ENCODE peak calls at places on chromosomes 5 and 9, in nine cellular contexts. One of them, this sample, is unnamed.

GRCh38 chr9:33450747-33451146 is 3.4 kb upstream of the AQP3 start:
- DNase-seq in stimulated activated CD4-positive, alpha-beta T cell treated with anti-CD3 and anti-CD28 coated beads, Interleukin-1b, Interleukin-23, amount 100 ng/mL, for 4 hours: no peak
- DNase-seq in T-helper 22 cell: no peak
- DNase-seq in HT1080: no peak
- DNase-seq in WTC11: no peak
- DNase-seq in RWPE2: no peak
- DNase-seq in hepatic stellate cell: no peak
- DNase-seq in NCI-H82: no peak
- DNase-seq in C1 segment of cervical spinal cord: no peak
- DNase-seq in this sample: no peak

GRCh38 chr9:98410185-98410697 is 154.8 kb upstream of the TBC1D2 start:
- DNase-seq in stimulated activated CD4-positive, alpha-beta T cell treated with anti-CD3 and anti-CD28 coated beads, Interleukin-1b, Interleukin-23, amount 100 ng/mL, for 4 hours: no peak
- DNase-seq in T-helper 22 cell: no peak
- DNase-seq in HT1080: peak; percentile 66
- DNase-seq in WTC11: peak; percentile 53
- DNase-seq in RWPE2: no peak
- DNase-seq in hepatic stellate cell: peak; percentile 71
- DNase-seq in NCI-H82: peak; percentile 78
- DNase-seq in C1 segment of cervical spinal cord: no peak
- DNase-seq in this sample: no peak

GRCh38 chr9:99138424-99139284 is 33.7 kb downstream of the TGFBR1 start:
- DNase-seq in stimulated activated CD4-positive, alpha-beta T cell treated with anti-CD3 and anti-CD28 coated beads, Interleukin-1b, Interleukin-23, amount 100 ng/mL, for 4 hours: no peak
- DNase-seq in T-helper 22 cell: no peak
- DNase-seq in HT1080: no peak
- DNase-seq in WTC11: no peak
- DNase-seq in RWPE2: no peak
- DNase-seq in hepatic stellate cell: no peak
- DNase-seq in NCI-H82: no peak
- DNase-seq in C1 segment of cervical spinal cord: no peak
- DNase-seq in this sample: no peak

GRCh38 chr9:98614941-98615340 is 93.8 kb downstream of the GABBR2 start:
- DNase-seq in stimulated activated CD4-positive, alpha-beta T cell treated with anti-CD3 and anti-CD28 coated beads, Interleukin-1b, Interleukin-23, amount 100 ng/mL, for 4 hours: no peak
- DNase-seq in T-helper 22 cell: no peak
- DNase-seq in HT1080: no peak
- DNase-seq in WTC11: no peak
- DNase-seq in RWPE2: peak; percentile 11
- DNase-seq in hepatic stellate cell: no peak
- DNase-seq in NCI-H82: no peak
- DNase-seq in C1 segment of cervical spinal cord: no peak
- DNase-seq in this sample: no peak

GRCh38 chr9:68548241-68548640 is 7.6 kb upstream of the TMEM252 start:
- DNase-seq in stimulated activated CD4-positive, alpha-beta T cell treated with anti-CD3 and anti-CD28 coated beads, Interleukin-1b, Interleukin-23, amount 100 ng/mL, for 4 hours: no peak
- DNase-seq in T-helper 22 cell: no peak
- DNase-seq in HT1080: no peak
- DNase-seq in WTC11: no peak
- DNase-seq in RWPE2: no peak
- DNase-seq in hepatic stellate cell: no peak
- DNase-seq in NCI-H82: no peak
- DNase-seq in C1 segment of cervical spinal cord: no peak
- DNase-seq in this sample: no peak

GRCh38 chr5:141349917-141350619 is at the start of gene PCDHGB1:
- DNase-seq in stimulated activated CD4-positive, alpha-beta T cell treated with anti-CD3 and anti-CD28 coated beads, Interleukin-1b, Interleukin-23, amount 100 ng/mL, for 4 hours: no peak
- DNase-seq in T-helper 22 cell: no peak
- DNase-seq in HT1080: peak; percentile 32
- DNase-seq in WTC11: peak; percentile 86
- DNase-seq in RWPE2: no peak
- DNase-seq in hepatic stellate cell: peak; percentile 46
- DNase-seq in NCI-H82: peak; percentile 78
- DNase-seq in C1 segment of cervical spinal cord: no peak
- DNase-seq in this sample: peak; percentile 50

GRCh38 chr9:16461231-16461840 is 409.1 kb downstream of the BNC2 start:
- DNase-seq in stimulated activated CD4-positive, alpha-beta T cell treated with anti-CD3 and anti-CD28 coated beads, Interleukin-1b, Interleukin-23, amount 100 ng/mL, for 4 hours: no peak
- DNase-seq in T-helper 22 cell: no peak
- DNase-seq in HT1080: no peak
- DNase-seq in WTC11: peak; percentile 60
- DNase-seq in RWPE2: no peak
- DNase-seq in hepatic stellate cell: no peak
- DNase-seq in NCI-H82: no peak
- DNase-seq in C1 segment of cervical spinal cord: no peak
- DNase-seq in this sample: no peak

GRCh38 chr5:54159153-54159836 is 151.1 kb downstream of the ARL15 start:
- DNase-seq in stimulated activated CD4-positive, alpha-beta T cell treated with anti-CD3 and anti-CD28 coated beads, Interleukin-1b, Interleukin-23, amount 100 ng/mL, for 4 hours: no peak
- DNase-seq in T-helper 22 cell: no peak
- DNase-seq in HT1080: peak; percentile 40
- DNase-seq in WTC11: no peak
- DNase-seq in RWPE2: no peak
- DNase-seq in hepatic stellate cell: peak; percentile 14
- DNase-seq in NCI-H82: peak; percentile 12
- DNase-seq in C1 segment of cervical spinal cord: no peak
- DNase-seq in this sample: no peak

GRCh38 chr5:61306531-61307195 is 25.4 kb upstream of the ZSWIM6 start:
- DNase-seq in stimulated activated CD4-positive, alpha-beta T cell treated with anti-CD3 and anti-CD28 coated beads, Interleukin-1b, Interleukin-23, amount 100 ng/mL, for 4 hours: no peak
- DNase-seq in T-helper 22 cell: no peak
- DNase-seq in HT1080: peak; percentile 88
- DNase-seq in WTC11: no peak
- DNase-seq in RWPE2: no peak
- DNase-seq in hepatic stellate cell: peak; percentile 48
- DNase-seq in NCI-H82: no peak
- DNase-seq in C1 segment of cervical spinal cord: no peak
- DNase-seq in this sample: no peak

GRCh38 chr9:129146441-129146933 is 31.6 kb downstream of the IER5L start:
- DNase-seq in stimulated activated CD4-positive, alpha-beta T cell treated with anti-CD3 and anti-CD28 coated beads, Interleukin-1b, Interleukin-23, amount 100 ng/mL, for 4 hours: no peak
- DNase-seq in T-helper 22 cell: no peak
- DNase-seq in HT1080: no peak
- DNase-seq in WTC11: no peak
- DNase-seq in RWPE2: no peak
- DNase-seq in hepatic stellate cell: no peak
- DNase-seq in NCI-H82: no peak
- DNase-seq in C1 segment of cervical spinal cord: peak; percentile 35
- DNase-seq in this sample: no peak

GRCh38 chr5:175573493-175574269 is 84.2 kb upstream of the HRH2 start:
- DNase-seq in stimulated activated CD4-positive, alpha-beta T cell treated with anti-CD3 and anti-CD28 coated beads, Interleukin-1b, Interleukin-23, amount 100 ng/mL, for 4 hours: no peak
- DNase-seq in T-helper 22 cell: no peak
- DNase-seq in HT1080: no peak
- DNase-seq in WTC11: peak; percentile 61
- DNase-seq in RWPE2: no peak
- DNase-seq in hepatic stellate cell: no peak
- DNase-seq in NCI-H82: no peak
- DNase-seq in C1 segment of cervical spinal cord: no peak
- DNase-seq in this sample: no peak

GRCh38 chr9:132699926-132700325 is 29.7 kb downstream of the GTF3C4 start:
- DNase-seq in stimulated activated CD4-positive, alpha-beta T cell treated with anti-CD3 and anti-CD28 coated beads, Interleukin-1b, Interleukin-23, amount 100 ng/mL, for 4 hours: no peak
- DNase-seq in T-helper 22 cell: no peak
- DNase-seq in HT1080: no peak
- DNase-seq in WTC11: no peak
- DNase-seq in RWPE2: no peak
- DNase-seq in hepatic stellate cell: no peak
- DNase-seq in NCI-H82: no peak
- DNase-seq in C1 segment of cervical spinal cord: no peak
- DNase-seq in this sample: no peak

GRCh38 chr9:137972988-137973470 is 95.4 kb downstream of the CACNA1B start:
- DNase-seq in stimulated activated CD4-positive, alpha-beta T cell treated with anti-CD3 and anti-CD28 coated beads, Interleukin-1b, Interleukin-23, amount 100 ng/mL, for 4 hours: no peak
- DNase-seq in T-helper 22 cell: no peak
- DNase-seq in HT1080: no peak
- DNase-seq in WTC11: no peak
- DNase-seq in RWPE2: no peak
- DNase-seq in hepatic stellate cell: no peak
- DNase-seq in NCI-H82: no peak
- DNase-seq in C1 segment of cervical spinal cord: no peak
- DNase-seq in this sample: no peak

GRCh38 chr5:64632251-64632650 is 58.1 kb upstream of the SHISAL2B start:
- DNase-seq in stimulated activated CD4-positive, alpha-beta T cell treated with anti-CD3 and anti-CD28 coated beads, Interleukin-1b, Interleukin-23, amount 100 ng/mL, for 4 hours: no peak
- DNase-seq in T-helper 22 cell: no peak
- DNase-seq in HT1080: no peak
- DNase-seq in WTC11: no peak
- DNase-seq in RWPE2: no peak
- DNase-seq in hepatic stellate cell: no peak
- DNase-seq in NCI-H82: no peak
- DNase-seq in C1 segment of cervical spinal cord: no peak
- DNase-seq in this sample: no peak

GRCh38 chr5:179964015-179964414 is 56.3 kb upstream of the TBC1D9B start:
- DNase-seq in stimulated activated CD4-positive, alpha-beta T cell treated with anti-CD3 and anti-CD28 coated beads, Interleukin-1b, Interleukin-23, amount 100 ng/mL, for 4 hours: no peak
- DNase-seq in T-helper 22 cell: no peak
- DNase-seq in HT1080: no peak
- DNase-seq in WTC11: no peak
- DNase-seq in RWPE2: no peak
- DNase-seq in hepatic stellate cell: no peak
- DNase-seq in NCI-H82: no peak
- DNase-seq in C1 segment of cervical spinal cord: no peak
- DNase-seq in this sample: no peak

GRCh38 chr5:14743601-14744295 is 79.2 kb downstream of the OTULIN start:
- DNase-seq in stimulated activated CD4-positive, alpha-beta T cell treated with anti-CD3 and anti-CD28 coated beads, Interleukin-1b, Interleukin-23, amount 100 ng/mL, for 4 hours: no peak
- DNase-seq in T-helper 22 cell: no peak
- DNase-seq in HT1080: peak; percentile 74
- DNase-seq in WTC11: no peak
- DNase-seq in RWPE2: no peak
- DNase-seq in hepatic stellate cell: peak; percentile 78
- DNase-seq in NCI-H82: no peak
- DNase-seq in C1 segment of cervical spinal cord: no peak
- DNase-seq in this sample: no peak

GRCh38 chr9:120416816-120417427 is 163.0 kb downstream of the CDK5RAP2 start:
- DNase-seq in stimulated activated CD4-positive, alpha-beta T cell treated with anti-CD3 and anti-CD28 coated beads, Interleukin-1b, Interleukin-23, amount 100 ng/mL, for 4 hours: no peak
- DNase-seq in T-helper 22 cell: no peak
- DNase-seq in HT1080: no peak
- DNase-seq in WTC11: no peak
- DNase-seq in RWPE2: no peak
- DNase-seq in hepatic stellate cell: no peak
- DNase-seq in NCI-H82: no peak
- DNase-seq in C1 segment of cervical spinal cord: no peak
- DNase-seq in this sample: no peak

This sample was measured in COR-L47.